ENCODE peak calls at places on chromosomes 3 and 15, in five cellular contexts. L, V, Y, E and S are unnamed samples.

GRCh38 chr15:81894069-81894468 is 151.7 kb downstream of the MEX3B start:
- DNase-seq in L (no peak), V (no peak), Y (no peak), E (no peak), S (no peak)

GRCh38 chr3:177537612-177538011 is 340.3 kb upstream of the TBL1XR1 start:
- DNase-seq in L (no peak), V (no peak), Y (no peak), E (no peak), S (no peak)

GRCh38 chr3:51686512-51687215 is 15.6 kb downstream of the TEX264 start:
- DNase-seq in L (no peak), V (peak), Y (peak), E (no peak), S (no peak)

GRCh38 chr15:40104865-40105516 is 3.7 kb downstream of the BMF start:
- DNase-seq in L (peak), V (peak), Y (peak), E (peak), S (peak)

GRCh38 chr3:1752205-1752604 is 346.5 kb upstream of the CNTN4 start:
- DNase-seq in L (no peak), V (no peak), Y (no peak), E (no peak), S (no peak)

GRCh38 chr3:169822091-169822490 is 9.4 kb upstream of the LRRC34 start:
- DNase-seq in L (no peak), V (no peak), Y (no peak), E (no peak), S (no peak)

GRCh38 chr3:172373912-172374311 is 74.3 kb downstream of the GHSR start:
- DNase-seq in L (no peak), V (no peak), Y (no peak), E (no peak), S (no peak)

GRCh38 chr3:64104691-64105101 is 81.4 kb upstream of the PSMD6 start:
- DNase-seq in L (no peak), V (peak), Y (no peak), E (no peak), S (no peak)

GRCh38 chr3:191414286-191414685 is 46.7 kb upstream of the PYDC2 start:
- DNase-seq in L (no peak), V (no peak), Y (no peak), E (no peak), S (no peak)

GRCh38 chr3:20280257-20280656 is 94.3 kb upstream of the SGO1 start:
- DNase-seq in L (no peak), V (no peak), Y (no peak), E (no peak), S (no peak)

GRCh38 chr3:179321585-179322322 is 1.1 kb upstream of the ZNF639 start:
- DNase-seq in L (no peak), V (peak), Y (peak), E (no peak), S (peak)

GRCh38 chr3:43996379-43997301 is 245.0 kb upstream of the TOPAZ1 start:
- DNase-seq in L (no peak), V (peak), Y (peak), E (no peak), S (peak)

GRCh38 chr3:159948423-159949140 is 40.1 kb upstream of the IL12A start:
- DNase-seq in L (no peak), V (no peak), Y (no peak), E (no peak), S (no peak)

GRCh38 chr3:107432013-107432515 is 54.8 kb downstream of the CCDC54 start:
- DNase-seq in L (no peak), V (no peak), Y (no peak), E (no peak), S (no peak)

GRCh38 chr3:158106773-158107461 is 697 bp upstream of the SHOX2 start:
- DNase-seq in L (no peak), V (no peak), Y (peak), E (no peak), S (peak)

GRCh38 chr3:7789324-7789723 is 712.3 kb upstream of the LMCD1 start:
- DNase-seq in L (no peak), V (no peak), Y (no peak), E (no peak), S (no peak)

GRCh38 chr3:168047190-168047795 is 48.4 kb downstream of the GOLIM4 start:
- DNase-seq in L (no peak), V (peak), Y (peak), E (no peak), S (peak)

GRCh38 chr15:97598353-97598798 is 362.1 kb upstream of the ARRDC4 start:
- DNase-seq in L (no peak), V (no peak), Y (no peak), E (no peak), S (no peak)

DNA sequence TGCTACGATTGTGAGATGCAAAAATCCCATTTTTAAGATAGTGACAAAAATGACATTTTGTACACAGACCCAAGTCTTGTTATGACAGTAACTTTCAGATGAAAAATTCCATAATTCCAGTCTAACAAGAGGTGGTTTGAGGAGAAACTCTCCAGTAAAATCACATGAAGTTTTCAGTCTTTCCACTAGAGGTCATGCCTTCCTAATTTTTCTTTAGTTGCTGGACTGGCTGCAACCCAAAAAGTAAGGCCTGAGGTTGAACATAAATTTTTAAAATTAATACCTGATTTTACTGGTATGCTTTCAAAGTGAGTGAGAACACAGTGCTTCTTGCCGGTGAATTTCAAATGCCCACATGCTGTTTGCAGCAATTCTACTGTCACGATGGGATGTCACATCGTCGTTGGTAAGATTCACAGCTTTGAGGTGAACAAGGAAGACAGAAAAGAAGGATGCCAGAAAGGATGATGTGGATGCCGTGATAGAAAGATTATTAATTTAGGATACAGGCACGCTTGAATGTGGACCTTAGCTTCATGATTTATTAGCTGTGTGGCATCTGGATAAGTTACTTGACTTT is 89.0 kb upstream of the FGF12 start:
- DNase-seq in L (no peak), V (peak), Y (peak), E (no peak), S (peak)
- TF ChIP-seq CTCF in L (peak), V (peak), Y (peak), E (peak), S (peak)

DNA sequence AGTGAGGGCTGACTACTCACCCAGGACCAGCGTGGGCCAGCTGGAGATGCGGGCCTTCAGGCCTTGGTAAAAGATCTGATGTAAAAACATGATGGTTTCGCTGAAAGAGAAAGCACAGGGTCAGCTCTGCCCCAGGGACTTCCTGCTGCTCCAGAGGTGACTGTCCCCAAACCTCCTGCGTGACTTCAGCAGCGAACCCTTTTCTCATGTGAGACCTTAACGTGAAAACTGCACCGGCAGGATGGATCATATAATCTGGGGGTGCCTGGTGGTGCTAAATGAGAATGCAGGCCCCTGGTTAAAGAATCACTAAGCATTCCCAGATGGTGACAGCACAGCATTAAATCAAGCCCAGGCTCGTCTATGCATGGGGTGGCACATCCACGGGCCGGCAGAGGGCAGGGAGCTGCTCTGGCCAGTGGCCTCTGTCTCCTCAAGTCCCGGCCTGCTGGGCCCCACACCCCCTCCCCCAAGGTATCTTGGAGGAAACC is 55.4 kb downstream of the RASGRF1 start:
- DNase-seq in L (no peak), V (peak), Y (no peak), E (no peak), S (no peak)
- TF ChIP-seq CTCF in L (no peak), V (no peak), Y (no peak), E (no peak), S (peak)

GRCh38 chr3:194340757-194341400 is 10.2 kb downstream of the CPN2 start:
- DNase-seq in L (no peak), V (no peak), Y (no peak), E (no peak), S (no peak)

GRCh38 chr3:194339836-194340235 is 11.3 kb downstream of the CPN2 start:
- DNase-seq in L (no peak), V (no peak), Y (no peak), E (no peak), S (no peak)

GRCh38 chr3:194336601-194337355 is 14.3 kb downstream of the CPN2 start:
- DNase-seq in L (no peak), V (no peak), Y (no peak), E (no peak), S (no peak)

GRCh38 chr3:194337965-194338753 is 13.0 kb downstream of the CPN2 start:
- DNase-seq in L (no peak), V (no peak), Y (no peak), E (no peak), S (no peak)

GRCh38 chr3:194339356-194339755 is 11.8 kb downstream of the CPN2 start:
- DNase-seq in L (no peak), V (no peak), Y (no peak), E (no peak), S (no peak)
- TF ChIP-seq CTCF in L (no peak), V (no peak), Y (peak), E (no peak), S (no peak)

DNA sequence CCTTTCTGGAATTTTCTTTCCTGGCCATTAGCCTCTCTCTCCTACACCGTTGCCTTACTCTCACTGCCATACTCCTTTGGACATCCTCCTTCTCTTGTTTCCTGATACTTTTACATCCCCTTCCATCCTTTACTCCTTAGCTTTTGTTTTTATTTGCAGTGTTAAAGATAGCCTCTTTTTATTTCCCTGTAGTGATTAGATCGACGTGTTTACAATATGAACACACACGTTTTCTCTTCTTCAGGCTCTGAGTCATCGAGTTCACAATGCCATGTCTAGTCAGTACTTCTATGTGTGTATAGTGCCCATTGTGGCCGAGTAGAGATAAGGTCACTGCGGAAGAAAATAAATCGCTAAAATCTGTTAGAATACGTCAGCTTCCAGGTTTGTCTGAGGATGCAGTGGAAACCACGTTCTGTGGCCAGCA is 208.5 kb downstream of the LPP start:
- DNase-seq in L (no peak), V (peak), Y (no peak), E (no peak), S (no peak)
- TF ChIP-seq CTCF in L (no peak), V (no peak), Y (no peak), E (no peak), S (no peak)

DNA sequence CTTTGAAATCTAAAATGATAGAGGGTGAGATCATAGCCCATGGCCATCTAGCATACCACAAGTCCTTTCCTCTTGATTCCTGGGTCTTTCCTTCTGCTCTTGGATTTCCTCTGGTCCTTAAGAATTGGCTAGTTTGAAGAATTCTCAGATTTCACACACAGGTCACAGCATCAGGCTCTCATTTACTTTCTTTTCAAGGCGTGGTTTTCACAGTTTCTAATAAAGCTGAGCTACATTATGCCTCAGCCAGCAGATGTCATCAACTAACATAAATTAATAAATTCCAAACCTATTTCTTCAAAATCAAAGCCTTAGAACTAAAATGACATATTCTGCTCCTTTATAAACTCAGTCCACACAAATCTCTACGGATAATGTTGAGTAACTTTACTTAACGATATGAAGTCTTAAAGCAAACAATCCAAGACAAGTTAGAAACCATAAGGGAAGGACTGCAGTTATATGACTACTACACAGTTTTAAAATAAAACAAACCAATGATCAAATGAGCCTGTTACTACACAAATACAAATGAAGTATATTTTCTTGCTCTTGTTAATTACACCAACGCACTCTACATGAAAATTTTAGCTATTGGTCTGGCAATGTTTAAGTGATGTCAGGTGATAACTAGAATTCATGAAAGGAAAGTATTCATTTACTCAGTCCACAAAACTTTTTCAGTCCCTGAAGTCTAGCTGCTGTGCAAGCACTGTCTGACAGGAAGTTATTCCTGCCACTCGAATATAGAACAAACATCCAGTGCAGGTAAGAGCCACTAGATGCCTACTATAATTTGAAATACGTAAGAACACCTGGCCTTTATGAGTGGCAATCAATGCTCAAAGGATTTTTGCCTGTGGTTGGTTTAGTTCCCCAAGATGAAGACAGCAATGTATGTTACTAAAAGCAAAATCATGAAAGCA is 9.2 kb downstream of the CCDC14 start:
- DNase-seq in L (no peak), V (no peak), Y (no peak), E (no peak), S (no peak)
- TF ChIP-seq CTCF in L (no peak), V (no peak), Y (no peak), E (no peak), S (no peak)

GRCh38 chr3:27326211-27326948 is 42.8 kb downstream of the NEK10 start:
- DNase-seq in L (peak), V (no peak), Y (no peak), E (no peak), S (no peak)

GRCh38 chr3:27326949-27327582 is 42.1 kb downstream of the NEK10 start:
- DNase-seq in L (no peak), V (no peak), Y (no peak), E (no peak), S (no peak)

GRCh38 chr3:27323087-27323570 is 46.1 kb downstream of the NEK10 start:
- DNase-seq in L (no peak), V (no peak), Y (no peak), E (no peak), S (no peak)

GRCh38 chr3:27324695-27325094 is 44.5 kb downstream of the NEK10 start:
- DNase-seq in L (no peak), V (no peak), Y (no peak), E (no peak), S (no peak)

DNA sequence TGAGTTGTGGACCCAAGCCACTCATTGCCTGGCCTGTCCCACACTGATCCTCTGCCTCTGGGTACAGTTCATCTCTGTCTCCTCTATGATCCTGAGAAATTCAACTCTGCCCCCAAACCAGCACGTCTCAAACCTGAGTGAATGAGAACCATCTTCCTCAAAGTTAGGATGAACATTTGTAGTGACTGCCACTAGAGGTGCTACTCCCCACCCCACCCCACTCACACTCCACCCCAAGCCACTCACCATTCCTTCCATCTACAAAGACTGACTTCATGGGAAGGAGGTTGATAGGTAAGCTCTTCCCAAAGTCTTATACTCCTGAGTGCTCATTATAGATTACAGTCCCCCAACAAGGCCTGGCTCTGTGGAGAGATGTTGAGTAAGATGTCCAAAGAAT is 43.8 kb downstream of the NEK10 start:
- DNase-seq in L (no peak), V (no peak), Y (no peak), E (no peak), S (no peak)
- TF ChIP-seq CTCF in L (no peak), V (no peak), Y (peak), E (no peak), S (no peak)